ENCODE peak calls at places on chromosomes 6 and 20, in five cellular contexts. W, Y, S, Q and F are unnamed samples.

GRCh38 chr6:71349976-71350615 is 61.5 kb downstream of the OGFRL1 start:
- DNase-seq in Y (peak), Q (no peak), W (no peak), S (no peak), F (no peak)

GRCh38 chr20:13670160-13670559 is 31.4 kb upstream of the TASP1 start:
- DNase-seq in Y (no peak), S (no peak), Q (no peak), W (no peak), F (no peak)

GRCh38 chr20:62702886-62703852 is 5.5 kb upstream of the NTSR1 start:
- DNase-seq in S (peak), Q (peak), Y (peak), W (no peak), F (no peak)

GRCh38 chr6:166469426-166469961 is 86.8 kb upstream of the MPC1 start:
- DNase-seq in Y (no peak), W (no peak), Q (no peak), S (no peak), F (no peak)

GRCh38 chr20:64206619-64207018 is 42.4 kb downstream of the MYT1 start:
- DNase-seq in Q (no peak), W (no peak), Y (no peak), S (no peak), F (no peak)

GRCh38 chr20:46709459-46710148 is at the start of gene SLC2A10:
- DNase-seq in Q (peak), W (peak), S (peak), Y (no peak), F (peak)

GRCh38 chr6:17204548-17204947 is 76.6 kb upstream of the RBM24 start:
- DNase-seq in S (no peak), W (no peak), Y (no peak), Q (no peak), F (no peak)

GRCh38 chr20:3616250-3616649 is 46.9 kb downstream of the GFRA4 start:
- DNase-seq in Q (no peak), W (no peak), S (no peak), Y (no peak), F (no peak)

GRCh38 chr6:21188505-21189223 is 404.9 kb upstream of the SOX4 start:
- DNase-seq in W (no peak), Y (no peak), Q (no peak), S (no peak), F (no peak)

GRCh38 chr6:56752009-56752408 is 109.3 kb upstream of the DST start:
- DNase-seq in Y (no peak), Q (no peak), S (no peak), W (no peak), F (no peak)

GRCh38 chr6:138914701-138915100 is 73.4 kb downstream of the REPS1 start:
- DNase-seq in S (no peak), W (no peak), Q (no peak), Y (no peak), F (no peak)

GRCh38 chr6:102417368-102417767 is 1023.9 kb downstream of the GRIK2 start:
- DNase-seq in Y (no peak), Q (no peak), S (no peak), W (no peak), F (no peak)

GRCh38 chr6:43805695-43806040 is 35.7 kb downstream of the VEGFA start:
- DNase-seq in S (no peak), Y (no peak), W (no peak), Q (no peak), F (no peak)

GRCh38 chr20:5674176-5674660 is 76.0 kb upstream of the SHLD1 start:
- DNase-seq in Y (no peak), Q (no peak), S (peak), W (no peak), F (no peak)